ENCODE peak calls at places on chromosomes 1 and 21, in four cellular contexts. Z, I, W and V are unnamed samples.

GRCh38 chr1:226672217-226672838 is 66.8 kb downstream of the ITPKB start:
- DNase-seq in Z (no peak), I (no peak), W (no peak), V (no peak)

GRCh38 chr1:115670476-115671175 is 28.9 kb downstream of the VANGL1 start:
- DNase-seq in Z (peak), I (peak), W (no peak), V (no peak)

GRCh38 chr21:42636535-42636914 is 16.9 kb upstream of the PDE9A start:
- DNase-seq in Z (no peak), I (no peak), W (no peak), V (no peak)

GRCh38 chr1:4527819-4528218 is 126.6 kb upstream of the AJAP1 start:
- DNase-seq in Z (no peak), I (no peak), W (no peak), V (no peak)

GRCh38 chr1:118488776-118489175 is 303.7 kb upstream of the SPAG17 start:
- DNase-seq in Z (no peak), I (no peak), W (no peak), V (no peak)

GRCh38 chr1:193105821-193106177 is 585 bp upstream of the GLRX2 start:
- DNase-seq in Z (no peak), I (no peak), W (no peak), V (no peak)

GRCh38 chr1:177586429-177586828 is 383.4 kb downstream of the SEC16B start:
- DNase-seq in Z (no peak), I (no peak), W (no peak), V (no peak)

GRCh38 chr1:61131716-61132115 is 49.4 kb downstream of the NFIA start:
- DNase-seq in Z (no peak), I (no peak), W (no peak), V (no peak)

GRCh38 chr1:244012232-244012631 is 38.9 kb upstream of the ZBTB18 start:
- DNase-seq in Z (no peak), I (no peak), W (no peak), V (peak)

GRCh38 chr1:230641346-230641745 is 935 bp upstream of the COG2 start:
- DNase-seq in Z (no peak), I (no peak), W (no peak), V (no peak)

GRCh38 chr1:12597792-12598191 is 20.2 kb downstream of the DHRS3 start:
- DNase-seq in Z (peak), I (peak), W (no peak), V (no peak)

GRCh38 chr1:207867136-207868081 is 43.5 kb downstream of the CD34 start:
- DNase-seq in Z (peak), I (peak), W (no peak), V (no peak)

GRCh38 chr1:15963363-15963967 is 12.4 kb downstream of the ZBTB17 start:
- DNase-seq in Z (no peak), I (no peak), W (no peak), V (no peak)

GRCh38 chr1:205936846-205937707 is 6.2 kb downstream of the SLC26A9 start:
- DNase-seq in Z (no peak), I (peak), W (no peak), V (no peak)

GRCh38 chr1:205938682-205939081 is 4.6 kb downstream of the SLC26A9 start:
- DNase-seq in Z (no peak), I (no peak), W (no peak), V (no peak)

GRCh38 chr1:205940710-205941109 is 2.5 kb downstream of the SLC26A9 start:
- DNase-seq in Z (no peak), I (no peak), W (no peak), V (no peak)

GRCh38 chr1:205942631-205943159 is 561 bp downstream of the SLC26A9 start:
- DNase-seq in Z (peak), I (no peak), W (no peak), V (no peak)

DNA sequence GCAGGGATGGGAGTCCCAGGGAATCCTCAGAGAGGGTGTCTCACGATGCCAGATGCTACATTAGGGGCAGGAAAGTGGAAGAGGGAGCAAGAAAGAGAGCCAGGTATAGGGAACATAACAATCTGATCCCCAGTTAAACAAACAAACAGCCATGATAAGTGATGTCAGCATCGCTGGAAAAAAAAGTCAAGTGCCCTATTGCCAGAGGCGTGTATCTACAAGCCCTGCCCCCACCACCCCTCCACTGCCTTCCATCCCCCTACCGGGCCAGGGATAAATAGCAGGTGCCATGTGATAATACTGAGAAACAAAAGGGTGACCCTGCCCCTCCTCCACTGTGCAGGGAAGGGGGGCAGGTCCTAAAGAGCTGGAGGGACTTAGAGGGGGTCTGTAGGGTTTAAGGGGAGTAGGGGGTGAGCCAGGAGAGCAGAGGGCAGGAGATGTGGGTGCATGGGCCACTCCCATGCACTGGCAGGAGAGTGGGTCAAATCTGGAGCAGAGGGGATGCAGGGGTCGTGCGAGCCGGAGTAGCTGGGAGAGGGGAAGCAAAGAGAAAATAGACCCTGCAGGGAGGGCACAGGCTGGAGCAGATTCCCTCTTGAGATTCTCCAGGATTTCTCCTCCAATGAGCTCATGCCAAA is 3.4 kb downstream of the SLC26A9 start:
- DNase-seq in Z (peak), I (peak), W (no peak), V (no peak)
- TF ChIP-seq CTCF in Z (no peak), I (peak), W (no peak), V (no peak)

GRCh38 chr1:233135833-233136232 is 159.7 kb downstream of the PCNX2 start:
- DNase-seq in Z (no peak), I (no peak), W (no peak), V (no peak)

GRCh38 chr1:233140519-233140918 is 155.0 kb downstream of the PCNX2 start:
- DNase-seq in Z (no peak), I (no peak), W (no peak), V (no peak)

GRCh38 chr1:233140974-233141373 is 154.6 kb downstream of the PCNX2 start:
- DNase-seq in Z (no peak), I (no peak), W (no peak), V (no peak)

GRCh38 chr1:233143266-233143665 is 152.3 kb downstream of the PCNX2 start:
- DNase-seq in Z (no peak), I (no peak), W (no peak), V (no peak)

GRCh38 chr1:233138794-233139544 is 156.6 kb downstream of the PCNX2 start:
- DNase-seq in Z (no peak), I (no peak), W (no peak), V (no peak)
- TF ChIP-seq POLR2A in Z (no peak), I (no peak), W (no peak), V (no peak)

GRCh38 chr1:228733576-228733975 is 1.7 kb upstream of the RHOU start:
- DNase-seq in Z (no peak), I (no peak), W (no peak), V (no peak)

GRCh38 chr1:228735871-228736586 is 750 bp downstream of the RHOU start:
- DNase-seq in Z (peak), I (peak), W (peak), V (peak)

GRCh38 chr1:228737613-228738012 is 2.3 kb downstream of the RHOU start:
- DNase-seq in Z (peak), I (no peak), W (no peak), V (no peak)

GRCh38 chr1:228736844-228737415 is 1.7 kb downstream of the RHOU start:
- DNase-seq in Z (no peak), I (no peak), W (no peak), V (no peak)

DNA sequence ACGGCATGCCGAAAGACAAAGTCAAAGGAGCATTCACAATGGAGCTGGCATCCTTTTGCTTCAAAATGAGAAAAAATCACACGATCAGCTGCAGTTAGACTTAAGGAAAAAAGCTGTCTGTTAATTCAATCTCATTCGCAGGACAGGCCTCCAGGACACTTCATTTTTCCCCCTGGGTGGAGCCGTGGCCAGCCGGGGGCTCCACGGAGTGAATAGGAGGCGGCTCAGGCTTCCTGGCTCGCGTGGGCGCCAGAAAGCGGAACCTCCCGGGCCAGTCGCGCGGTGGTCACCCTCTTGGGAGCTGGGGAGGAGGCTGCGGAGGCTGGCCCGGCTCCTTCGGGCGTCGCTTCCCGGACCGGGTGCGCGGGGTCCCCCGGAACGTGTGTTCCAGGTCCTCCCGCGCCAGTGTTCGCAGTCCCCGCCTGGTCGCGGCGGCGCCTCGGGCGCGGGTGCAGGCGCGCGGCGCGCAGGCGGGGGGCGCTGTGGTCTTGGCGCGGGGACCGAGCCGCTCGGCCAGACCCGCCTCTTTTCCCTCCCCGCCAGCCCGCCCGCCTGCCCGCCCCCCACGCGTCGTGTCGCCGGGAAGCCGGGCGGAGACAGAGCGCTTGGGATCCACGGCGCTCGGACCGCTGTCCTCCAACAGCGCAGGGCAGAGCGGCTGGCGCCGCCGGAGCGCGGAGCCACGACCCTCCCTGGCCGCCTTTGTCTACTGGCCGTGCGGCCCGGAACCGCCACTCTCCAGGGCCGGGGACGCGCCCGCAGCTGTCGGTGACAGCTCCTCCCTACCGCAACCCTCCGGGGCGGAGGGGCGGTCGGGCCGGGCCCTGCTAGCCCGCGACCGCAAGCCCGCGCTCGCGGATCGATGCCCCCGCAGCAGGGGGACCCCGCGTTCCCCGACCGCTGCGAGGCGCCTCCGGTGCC is at the start of gene RHOU:
- DNase-seq in Z (peak), I (peak), W (peak), V (peak)
- TF ChIP-seq CTCF in Z (peak), I (peak), W (peak), V (peak)

GRCh38 chr1:190000365-190000872 is 477.2 kb downstream of the BRINP3 start:
- DNase-seq in Z (no peak), I (no peak), W (no peak), V (no peak)

GRCh38 chr1:190001187-190001586 is 476.5 kb downstream of the BRINP3 start:
- DNase-seq in Z (no peak), I (no peak), W (no peak), V (no peak)
- TF ChIP-seq POLR2A in Z (no peak), I (no peak), W (no peak), V (no peak)

GRCh38 chr1:201732351-201732750 is 96.6 kb upstream of the IPO9 start:
- DNase-seq in Z (no peak), I (no peak), W (no peak), V (no peak)

GRCh38 chr1:201728731-201729130 is 100.2 kb upstream of the IPO9 start:
- DNase-seq in Z (no peak), I (no peak), W (no peak), V (no peak)

GRCh38 chr1:201731592-201731991 is 97.4 kb upstream of the IPO9 start:
- DNase-seq in Z (no peak), I (no peak), W (no peak), V (no peak)

GRCh38 chr1:201730611-201731010 is 98.3 kb upstream of the IPO9 start:
- DNase-seq in Z (no peak), I (no peak), W (no peak), V (no peak)

GRCh38 chr1:201731142-201731541 is 97.8 kb upstream of the IPO9 start:
- DNase-seq in Z (no peak), I (no peak), W (no peak), V (no peak)
- TF ChIP-seq CTCF in Z (no peak), I (no peak), W (no peak), V (no peak)

GRCh38 chr1:46247433-46248121 is at the start of gene RAD54L:
- DNase-seq in Z (peak), I (peak), W (peak), V (peak)
- TF ChIP-seq POLR2A in Z (no peak), I (no peak), W (no peak), V (no peak)

DNA sequence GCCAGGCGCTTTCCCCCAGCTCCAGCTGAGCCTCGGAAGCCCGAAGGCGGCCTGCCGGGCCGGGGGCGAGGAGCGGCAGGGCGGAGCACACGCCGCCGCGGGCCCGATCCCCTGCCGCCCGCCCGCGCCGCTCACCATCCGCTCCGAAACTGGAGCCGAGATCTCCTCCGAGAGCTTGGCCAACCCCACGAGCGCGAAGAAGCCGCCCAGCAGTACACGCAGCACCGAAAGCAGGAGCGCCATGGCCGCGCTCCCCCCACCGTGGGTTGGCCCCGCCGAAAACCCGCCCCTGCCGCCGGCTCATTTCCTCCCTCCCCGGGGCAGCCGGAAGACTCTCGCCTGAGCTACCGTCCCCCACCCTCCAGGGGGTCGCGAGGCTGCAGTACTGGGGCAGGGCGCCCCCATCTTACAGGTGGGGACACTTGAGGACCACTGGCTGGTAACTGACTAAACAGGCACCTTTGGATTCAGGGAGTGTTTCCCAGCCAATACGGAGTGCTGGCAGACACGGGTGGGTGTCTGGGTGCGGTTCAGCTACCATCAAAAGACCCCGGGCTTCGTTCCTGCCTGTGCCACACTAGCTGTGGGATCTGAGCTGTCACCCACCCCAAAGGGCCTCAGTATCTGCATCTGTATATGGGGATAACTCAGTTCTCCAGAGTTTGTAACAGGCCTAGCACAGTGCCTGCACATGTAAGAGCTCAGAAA is at the start of gene TMEM35B:
- DNase-seq in Z (peak), I (peak), W (peak), V (peak)
- TF ChIP-seq CTCF in Z (peak), I (no peak), W (no peak), V (peak)

GRCh38 chr21:46228345-46229051 is at the start of gene LSS:
- DNase-seq in Z (peak), I (peak), W (peak), V (peak)
- TF ChIP-seq POLR2A in Z (peak), I (peak), W (peak), V (no peak)

DNA sequence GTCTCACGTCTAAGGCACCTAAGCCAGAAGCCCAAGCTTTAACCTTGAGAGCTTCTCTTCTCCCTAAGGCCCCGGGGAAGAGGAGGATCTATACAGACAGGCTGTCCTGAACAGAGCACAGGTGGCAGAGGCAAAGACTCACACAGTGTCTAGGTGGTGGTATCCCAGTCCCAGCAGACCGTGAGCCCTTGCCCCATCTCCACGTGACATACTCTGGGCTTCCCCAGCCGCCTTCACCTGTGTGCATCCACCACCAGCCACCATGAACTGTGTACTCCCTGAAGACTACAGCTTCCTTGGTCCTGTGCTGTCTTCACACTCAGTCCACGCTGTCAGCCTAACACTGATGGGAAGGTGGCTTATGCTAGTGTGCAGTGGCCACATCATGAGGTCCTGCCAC is 31.7 kb downstream of the SZT2 start:
- DNase-seq in Z (no peak), I (no peak), W (no peak), V (no peak)
- TF ChIP-seq CTCF in Z (no peak), I (no peak), W (no peak), V (no peak)